ENCODE peak calls at places on chromosomes 3 and 15, in seven cellular contexts. U, G, S, P, Y, M and X are unnamed samples.

GRCh38 chr3:153293222-153293621 is 131.2 kb downstream of the RAP2B start:
- DNase-seq in U (no peak), M (no peak), P (no peak), G (peak; percentile 18), Y (no peak), S (no peak), X (no peak)

GRCh38 chr3:194032828-194033435 is 103.0 kb upstream of the HES1 start:
- DNase-seq in Y (no peak), P (no peak), M (no peak), G (no peak), S (no peak), U (no peak), X (no peak)

GRCh38 chr15:94324117-94324826 is 92.9 kb downstream of the MCTP2 start:
- DNase-seq in P (peak; percentile 48), Y (no peak), M (peak; percentile 36), S (no peak), G (peak; percentile 66), U (peak; percentile 58), X (peak; percentile 35)

GRCh38 chr3:141399979-141400971 is 32.0 kb downstream of the ZBTB38 start:
- DNase-seq in Y (no peak), P (no peak), U (no peak), G (no peak), M (no peak), S (no peak), X (no peak)

GRCh38 chr3:106380232-106380631 is 511.4 kb upstream of the CBLB start:
- DNase-seq in S (no peak), U (no peak), P (no peak), G (no peak), M (no peak), Y (no peak), X (no peak)

GRCh38 chr3:57961828-57962447 is 46.3 kb upstream of the FLNB start:
- DNase-seq in U (peak; percentile 71), P (peak; percentile 51), M (no peak), G (peak; percentile 81), Y (no peak), S (no peak), X (no peak)

GRCh38 chr3:148528024-148528423 is 169.7 kb upstream of the AGTR1 start:
- DNase-seq in Y (no peak), P (no peak), G (no peak), S (no peak), U (no peak), M (no peak), X (no peak)

GRCh38 chr3:43979637-43980036 is 262.0 kb upstream of the TOPAZ1 start:
- DNase-seq in G (no peak), P (no peak), M (no peak), U (no peak), Y (no peak), S (no peak), X (no peak)

GRCh38 chr3:127352612-127353011 is 64.8 kb upstream of the PRR20G start:
- DNase-seq in P (no peak), Y (no peak), G (no peak), U (no peak), S (no peak), M (no peak), X (no peak)

GRCh38 chr3:11661827-11662226 is 18.1 kb upstream of the VGLL4 start:
- DNase-seq in U (peak; percentile 19), S (peak; percentile 11), M (no peak), Y (no peak), P (peak; percentile 28), G (peak; percentile 32), X (peak; percentile 37)

GRCh38 chr3:197597335-197597734 is 41.6 kb upstream of the BDH1 start:
- DNase-seq in P (no peak), U (no peak), M (no peak), S (no peak), Y (no peak), G (no peak), X (no peak)

GRCh38 chr3:125366132-125366531 is 9.0 kb downstream of the ZNF148 start:
- DNase-seq in P (no peak), S (no peak), U (no peak), G (no peak), M (no peak), Y (no peak), X (no peak)

GRCh38 chr3:168820748-168821445 is 725.2 kb upstream of the GOLIM4 start:
- DNase-seq in P (no peak), M (no peak), S (peak; percentile 13), G (no peak), Y (no peak), U (no peak), X (no peak)

GRCh38 chr3:71468311-71469130 is 115.0 kb downstream of the FOXP1 start:
- DNase-seq in Y (no peak), S (no peak), P (no peak), U (no peak), M (no peak), G (no peak), X (no peak)

GRCh38 chr3:100226712-100227429 is 33.9 kb upstream of the TBC1D23 start:
- DNase-seq in S (no peak), P (peak; percentile 15), G (peak; percentile 17), U (peak; percentile 71), M (no peak), Y (no peak), X (no peak)

GRCh38 chr3:168116279-168116678 is 20.6 kb upstream of the GOLIM4 start:
- DNase-seq in S (no peak), M (no peak), G (no peak), Y (no peak), U (no peak), P (no peak), X (no peak)